ENCODE peak calls at places on chromosomes 1 and 21, in eight cellular contexts. Q, U, P, L, Y, H, A and N are unnamed samples.

GRCh38 chr1:55604194-55604593 is 389.0 kb upstream of the USP24 start:
- DNase-seq in Q (peak), Y (peak), H (no peak), A (no peak), L (no peak), U (no peak), P (no peak), N (no peak)

GRCh38 chr1:162530985-162531319 is 30.6 kb upstream of the UAP1 start:
- DNase-seq in H (no peak), P (no peak), L (no peak), Q (no peak), A (no peak), Y (no peak), U (no peak), N (no peak)

GRCh38 chr1:216626394-216627067 is 96.7 kb downstream of the ESRRG start:
- DNase-seq in L (no peak), U (no peak), A (no peak), Q (no peak), H (no peak), P (no peak), Y (no peak), N (no peak)

GRCh38 chr1:1004780-1005697 is 5.1 kb upstream of the HES4 start:
- DNase-seq in Q (peak), P (peak), H (peak), L (no peak), A (no peak), Y (no peak), U (no peak), N (peak)

GRCh38 chr1:35220976-35221375 is 28.0 kb upstream of the SFPQ start:
- DNase-seq in Q (no peak), Y (no peak), U (no peak), P (no peak), A (peak), H (no peak), L (peak), N (no peak)

GRCh38 chr1:23957096-23957495 is 2.5 kb upstream of the PNRC2 start:
- DNase-seq in A (no peak), P (peak), Y (no peak), U (no peak), H (peak), Q (no peak), L (no peak), N (no peak)

GRCh38 chr1:229403573-229403972 is 30.3 kb downstream of the ACTA1 start:
- DNase-seq in Q (no peak), U (no peak), H (no peak), Y (no peak), A (no peak), L (no peak), P (no peak), N (no peak)

GRCh38 chr1:73637275-73637674 is 560.7 kb downstream of the LRRIQ3 start:
- DNase-seq in P (no peak), Y (no peak), Q (no peak), U (no peak), L (no peak), H (no peak), A (no peak), N (no peak)

GRCh38 chr1:93692001-93692400 is 10.4 kb upstream of the BCAR3 start:
- DNase-seq in L (no peak), Y (no peak), A (no peak), U (no peak), Q (no peak), H (no peak), P (no peak), N (peak)

GRCh38 chr1:153977250-153978240 is at the start of gene JTB:
- DNase-seq in L (peak), H (peak), Y (peak), A (peak), U (peak), Q (peak), P (peak), N (peak)

GRCh38 chr1:2544875-2545638 is 11.1 kb upstream of the TNFRSF14 start:
- DNase-seq in Y (no peak), Q (no peak), P (no peak), A (no peak), H (peak), U (no peak), L (no peak), N (no peak)

GRCh38 chr1:8870118-8870517 is 8.4 kb downstream of the ENO1 start:
- DNase-seq in P (no peak), Q (no peak), L (no peak), U (no peak), Y (no peak), A (no peak), H (no peak), N (no peak)

GRCh38 chr1:198333744-198334143 is 176.9 kb downstream of the NEK7 start:
- DNase-seq in P (no peak), A (no peak), L (no peak), H (no peak), U (no peak), Q (no peak), Y (no peak), N (no peak)

GRCh38 chr1:201982923-201983805 is 716 bp downstream of the RNPEP start:
- DNase-seq in Q (peak), P (peak), L (peak), H (peak), Y (peak), U (peak), A (peak), N (peak)

GRCh38 chr1:160618763-160619274 is 28.0 kb downstream of the SLAMF1 start:
- DNase-seq in Q (no peak), Y (peak), P (no peak), L (no peak), U (no peak), H (no peak), A (peak), N (no peak)

GRCh38 chr1:212621043-212621829 is 12.7 kb downstream of the ATF3 start:
- DNase-seq in L (no peak), Y (no peak), H (no peak), P (no peak), U (no peak), A (no peak), Q (no peak), N (no peak)

GRCh38 chr1:14658642-14659041 is 60.2 kb downstream of the KAZN start:
- DNase-seq in Q (no peak), Y (no peak), A (no peak), U (no peak), P (no peak), L (no peak), H (no peak), N (no peak)

GRCh38 chr1:46687095-46687659 is 15.5 kb downstream of the TEX38 start:
- DNase-seq in A (no peak), Y (no peak), U (peak), P (peak), H (peak), Q (peak), L (no peak), N (peak)

GRCh38 chr1:23103001-23103879 is 65.4 kb downstream of the LUZP1 start:
- DNase-seq in P (peak), Q (no peak), L (no peak), U (no peak), Y (no peak), A (peak), H (no peak), N (no peak)

GRCh38 chr1:6243993-6244392 is at the start of gene HES3:
- DNase-seq in U (no peak), A (no peak), H (no peak), Y (no peak), L (no peak), Q (no peak), P (no peak), N (no peak)

GRCh38 chr21:37829043-37829442 is 87.2 kb downstream of the KCNJ6 start:
- DNase-seq in Y (no peak), L (no peak), H (no peak), Q (no peak), P (peak), U (no peak), A (no peak), N (no peak)

GRCh38 chr1:65762081-65762862 is 30.4 kb upstream of the PDE4B start:
- DNase-seq in L (no peak), H (no peak), P (no peak), U (no peak), Y (no peak), Q (no peak), A (no peak), N (no peak)

GRCh38 chr1:84918706-84919105 is 25.7 kb upstream of the LPAR3 start:
- DNase-seq in U (no peak), Y (no peak), A (no peak), H (no peak), Q (no peak), P (no peak), L (no peak), N (no peak)

GRCh38 chr1:54311506-54311905 is 94.7 kb downstream of the SSBP3 start:
- DNase-seq in P (no peak), L (no peak), A (no peak), U (no peak), Q (no peak), Y (no peak), H (no peak), N (no peak)

GRCh38 chr1:214427871-214428277 is 123.5 kb downstream of the PTPN14 start:
- DNase-seq in U (no peak), A (peak), Y (no peak), P (peak), Q (no peak), L (peak), H (peak), N (no peak)

GRCh38 chr1:112673589-112674439 is 645 bp upstream of the MOV10 start:
- DNase-seq in A (peak), P (no peak), L (peak), H (no peak), Y (no peak), U (peak), Q (no peak), N (no peak)

GRCh38 chr1:35097224-35097623 is 18.0 kb downstream of the ZMYM1 start:
- DNase-seq in Y (no peak), L (no peak), P (no peak), Q (no peak), A (no peak), H (no peak), U (no peak), N (no peak)

GRCh38 chr1:77467196-77467595 is 185.4 kb downstream of the AK5 start:
- DNase-seq in Q (no peak), Y (no peak), H (no peak), A (no peak), L (no peak), U (no peak), P (no peak), N (no peak)

GRCh38 chr1:147502760-147503159 is 38.5 kb upstream of the BCL9 start:
- DNase-seq in P (no peak), L (no peak), Y (no peak), Q (no peak), U (no peak), A (no peak), H (no peak), N (no peak)

GRCh38 chr21:43864313-43864805 is 664 bp upstream of the AGPAT3 start:
- DNase-seq in P (peak), U (no peak), L (no peak), A (peak), Y (no peak), H (peak), Q (peak), N (peak)
- TF ChIP-seq EP300 in P (no peak), U (no peak), L (no peak), A (no peak), Y (no peak), H (no peak), Q (no peak), N (no peak)

GRCh38 chr1:103513720-103514119 is 11.8 kb upstream of the RNPC3 start:
- DNase-seq in Y (no peak), P (no peak), L (no peak), U (peak), A (no peak), H (no peak), Q (no peak), N (no peak)
- H3K27ac ChIP-seq in Y (no peak), P (no peak), L (no peak), U (no peak), A (no peak), H (no peak), Q (no peak), N (no peak)

DNA sequence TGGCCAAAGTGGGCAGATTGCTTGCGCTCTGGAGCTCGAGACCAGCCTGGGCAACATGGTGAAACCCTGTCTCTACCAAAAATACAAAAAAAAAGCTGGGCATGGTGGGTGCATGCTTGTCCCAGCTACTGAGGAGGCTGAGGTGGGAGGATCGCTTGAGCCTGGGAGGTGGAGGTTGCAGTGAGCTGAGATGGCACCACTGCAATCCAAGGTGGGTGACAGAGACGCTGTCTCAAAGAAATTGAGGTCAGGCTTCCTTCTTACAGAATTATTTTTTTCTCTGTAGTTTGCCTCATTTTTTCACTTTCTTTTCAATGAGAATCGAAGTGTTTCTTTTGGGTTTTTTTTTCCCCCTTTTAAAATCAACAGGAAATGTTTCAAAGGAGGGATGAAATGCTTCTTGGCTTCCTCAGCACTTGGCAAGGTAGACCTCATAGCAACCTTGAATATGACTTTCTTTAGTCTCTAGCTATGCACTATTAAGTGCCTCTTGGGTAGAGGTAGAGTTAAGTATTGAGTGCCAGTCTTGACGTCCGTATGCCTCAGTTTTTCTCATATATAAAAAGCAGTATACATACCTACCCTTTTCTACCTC is 40.3 kb downstream of the MDM4 start:
- DNase-seq in P (no peak), Q (no peak), Y (no peak), U (no peak), H (no peak), A (no peak), L (no peak), N (no peak)
- H3K4me3 ChIP-seq in P (no peak), Q (no peak), Y (no peak), U (no peak), H (no peak), A (no peak), L (no peak), N (no peak)

GRCh38 chr1:43464840-43465693 is 11.3 kb upstream of the HYI start:
- DNase-seq in H (no peak), Q (no peak), A (no peak), P (no peak), U (no peak), Y (no peak), L (peak), N (no peak)
- TF ChIP-seq EP300 in H (no peak), Q (no peak), A (no peak), P (no peak), U (no peak), Y (no peak), L (no peak), N (no peak)

GRCh38 chr1:31381394-31382287 is 8.8 kb upstream of the FABP3 start:
- DNase-seq in Q (no peak), H (peak), L (no peak), U (no peak), P (peak), A (no peak), Y (no peak), N (no peak)
- H3K27ac ChIP-seq in Q (no peak), H (no peak), L (no peak), U (no peak), P (peak), A (no peak), Y (peak), N (no peak)

DNA sequence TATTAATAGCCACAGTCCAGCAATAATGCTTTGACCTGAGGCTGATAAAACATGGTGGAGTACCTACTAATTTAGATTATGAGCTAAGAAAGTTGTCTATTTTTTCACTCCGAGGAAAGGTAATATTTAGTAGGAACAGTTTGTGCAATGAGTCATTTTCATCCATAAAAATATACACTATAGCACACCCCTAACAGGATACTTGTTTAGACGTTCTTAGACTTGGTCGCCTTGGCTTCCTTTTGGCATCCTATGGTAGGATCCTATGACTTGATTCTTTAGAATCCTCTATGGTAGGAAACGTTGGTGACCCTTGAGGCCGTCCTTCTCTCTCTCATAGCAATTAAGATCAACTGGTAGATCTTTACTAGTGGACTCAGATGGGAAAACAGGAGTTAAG is 81.8 kb downstream of the RGS7 start:
- DNase-seq in A (no peak), U (no peak), Q (no peak), P (no peak), Y (no peak), H (no peak), L (no peak), N (no peak)
- H3K4me3 ChIP-seq in A (no peak), U (no peak), Q (no peak), P (no peak), Y (no peak), H (no peak), L (no peak), N (no peak)

GRCh38 chr1:50335036-50335435 is 88.2 kb downstream of the DMRTA2 start:
- DNase-seq in Y (no peak), L (no peak), A (no peak), Q (no peak), U (no peak), H (no peak), P (no peak), N (no peak)

GRCh38 chr1:50335914-50336313 is 87.3 kb downstream of the DMRTA2 start:
- DNase-seq in P (no peak), A (no peak), H (no peak), L (no peak), U (no peak), Y (no peak), Q (no peak), N (no peak)

GRCh38 chr1:50329332-50329932 is 93.8 kb downstream of the DMRTA2 start:
- DNase-seq in H (no peak), A (no peak), Q (no peak), L (no peak), U (no peak), P (peak), Y (no peak), N (no peak)

GRCh38 chr1:50333595-50333974 is 89.7 kb downstream of the DMRTA2 start:
- DNase-seq in P (peak), U (no peak), Q (peak), Y (no peak), L (no peak), H (peak), A (peak), N (no peak)

GRCh38 chr1:50332941-50333594 is 90.2 kb downstream of the DMRTA2 start:
- DNase-seq in Y (no peak), Q (peak), L (peak), U (peak), H (peak), P (peak), A (peak), N (no peak)
- TF ChIP-seq EP300 in Y (no peak), Q (no peak), L (no peak), U (no peak), H (no peak), P (no peak), A (no peak), N (no peak)

DNA sequence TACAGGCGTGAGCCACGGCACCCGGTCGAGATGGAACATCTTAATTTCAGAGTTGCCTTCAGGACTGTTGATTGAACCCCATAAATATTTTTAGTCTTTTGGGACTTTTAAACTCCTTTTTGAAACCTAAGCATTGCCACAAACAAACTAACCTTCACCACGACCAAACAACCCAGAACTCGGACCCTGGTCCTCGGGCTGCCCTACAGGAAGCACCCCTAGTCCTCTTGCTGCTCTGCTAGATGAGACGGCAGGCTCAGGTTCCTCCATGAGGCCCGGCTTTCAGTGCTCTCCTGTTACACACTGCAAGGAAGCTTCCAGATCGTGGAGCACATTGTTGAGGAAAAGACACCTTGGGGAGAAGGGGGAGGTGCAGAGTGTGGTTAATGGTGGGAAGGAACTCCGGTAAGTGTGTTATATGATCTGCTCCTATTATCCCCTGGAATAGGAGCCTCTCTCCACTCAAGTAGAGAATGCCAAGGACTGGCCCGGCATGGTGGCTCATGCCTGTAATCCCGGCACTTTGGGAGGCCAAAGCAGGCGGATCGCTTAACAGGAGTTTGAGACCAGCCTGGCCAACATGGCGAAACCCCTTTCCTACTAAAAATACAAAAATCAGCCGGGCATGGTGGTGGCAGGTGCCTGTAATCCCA is 5.7 kb downstream of the EPHX1 start:
- DNase-seq in L (no peak), H (no peak), U (no peak), Q (no peak), A (no peak), P (no peak), Y (no peak), N (no peak)
- H3K27ac ChIP-seq in L (no peak), H (peak), U (no peak), Q (peak), A (peak), P (peak), Y (peak), N (peak)

GRCh38 chr1:227542153-227543120 is 20.9 kb upstream of the ZNF678 start:
- DNase-seq in Q (peak), P (peak), H (peak), L (peak), A (peak), Y (no peak), U (peak), N (peak)

GRCh38 chr1:227541796-227542152 is 21.6 kb upstream of the ZNF678 start:
- DNase-seq in Y (no peak), Q (peak), A (no peak), H (no peak), U (no peak), P (peak), L (no peak), N (peak)

GRCh38 chr1:227543283-227544066 is 19.9 kb upstream of the ZNF678 start:
- DNase-seq in H (no peak), Y (no peak), L (no peak), Q (peak), P (no peak), U (no peak), A (no peak), N (no peak)

GRCh38 chr1:227540170-227541098 is 22.9 kb upstream of the ZNF678 start:
- DNase-seq in Y (no peak), H (no peak), A (no peak), L (no peak), Q (peak), U (no peak), P (no peak), N (no peak)

GRCh38 chr1:227541129-227541528 is 22.2 kb upstream of the ZNF678 start:
- DNase-seq in A (no peak), H (no peak), L (no peak), P (no peak), Q (peak), U (no peak), Y (no peak), N (no peak)
- H3K4me3 ChIP-seq in A (no peak), H (no peak), L (no peak), P (no peak), Q (no peak), U (no peak), Y (no peak), N (no peak)

DNA sequence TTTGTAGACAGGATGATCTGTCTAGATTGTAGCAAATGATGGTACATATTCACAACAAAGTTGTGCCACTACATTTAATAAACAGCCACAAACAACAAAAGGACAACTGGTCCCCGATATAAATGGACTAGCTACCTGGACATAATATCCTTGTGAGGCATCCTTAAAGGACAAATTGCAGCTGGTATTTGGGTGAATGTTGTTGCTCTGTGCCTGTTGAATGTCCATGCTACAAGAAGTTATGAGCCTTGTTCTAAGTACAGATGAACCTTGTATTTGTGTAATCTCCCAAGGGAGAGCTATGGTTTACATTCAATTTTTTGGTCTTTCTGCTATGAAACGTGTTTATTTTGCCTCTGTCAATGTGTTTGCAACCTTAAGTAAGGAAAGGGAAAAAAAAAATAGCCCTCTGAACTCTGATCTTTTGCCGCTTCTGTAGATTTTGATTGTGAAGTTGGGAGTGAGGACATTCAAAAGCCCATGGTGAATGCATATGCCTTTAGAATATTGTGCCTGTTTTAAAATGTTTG is 26.5 kb downstream of the SFT2D2 start:
- DNase-seq in U (no peak), L (no peak), H (no peak), Q (no peak), P (no peak), Y (no peak), A (no peak), N (no peak)
- TF ChIP-seq EP300 in U (no peak), L (no peak), H (no peak), Q (no peak), P (no peak), Y (no peak), A (no peak), N (no peak)